ENCODE peak calls at places on chromosome 7, in nine cellular contexts. Y, T, Z, O, L, N, X, S and G are unnamed samples.

GRCh38 chr7:28847176-28847575 is 111.0 kb downstream of the TRIL start:
- DNase-seq in O (no peak), S (peak; percentile 22), N (no peak), Z (no peak), T (no peak), X (no peak), L (no peak), Y (no peak), G (no peak)

GRCh38 chr7:131829911-131830310 is 273.5 kb upstream of the PODXL start:
- DNase-seq in S (peak; percentile 4), Y (no peak), N (no peak), Z (no peak), O (no peak), X (no peak), L (no peak), T (no peak), G (no peak)

GRCh38 chr7:22666732-22667131 is 60.3 kb upstream of the IL6 start:
- DNase-seq in S (peak; percentile 78), N (no peak), O (no peak), X (no peak), L (no peak), Y (no peak), Z (peak; percentile 85), T (no peak), G (no peak)

GRCh38 chr7:79555571-79555970 is 102.1 kb upstream of the MAGI2 start:
- DNase-seq in N (no peak), O (no peak), Y (no peak), T (no peak), L (no peak), Z (no peak), X (no peak), S (no peak), G (no peak)

GRCh38 chr7:108239501-108240225 is 109.5 kb upstream of the LAMB4 start:
- DNase-seq in N (no peak), S (no peak), O (no peak), X (no peak), L (no peak), Y (no peak), Z (no peak), T (no peak), G (no peak)

GRCh38 chr7:45589915-45590678 is 15.9 kb downstream of the ADCY1 start:
- DNase-seq in Z (no peak), X (no peak), N (no peak), O (no peak), Y (no peak), T (no peak), S (no peak), L (no peak), G (no peak)

GRCh38 chr7:100400656-100401055 is 27.4 kb downstream of the PILRA start:
- DNase-seq in N (peak; percentile 70), S (peak; percentile 26), Y (no peak), L (no peak), T (no peak), O (no peak), Z (peak; percentile 13), X (peak; percentile 42), G (peak; percentile 7)

GRCh38 chr7:27875832-27876231 is 135.9 kb downstream of the TAX1BP1 start:
- DNase-seq in O (no peak), X (no peak), S (no peak), T (no peak), Z (no peak), N (no peak), Y (no peak), L (no peak), G (no peak)

GRCh38 chr7:100044719-100045118 is 4.9 kb upstream of the ZSCAN21 start:
- DNase-seq in N (no peak), Z (no peak), L (no peak), T (no peak), X (peak; percentile 42), S (no peak), Y (no peak), O (no peak), G (no peak)

GRCh38 chr7:75879771-75880184 is 944 bp downstream of the RHBDD2 start:
- DNase-seq in N (peak; percentile 55), L (no peak), T (peak; percentile 45), Z (peak; percentile 61), S (peak; percentile 71), Y (no peak), X (peak; percentile 46), O (no peak), G (peak; percentile 88)

GRCh38 chr7:83806538-83806937 is 157.6 kb upstream of the SEMA3E start:
- DNase-seq in L (no peak), N (no peak), X (no peak), O (no peak), Y (no peak), S (no peak), T (no peak), Z (no peak), G (no peak)

GRCh38 chr7:151088019-151088855 is 2.0 kb downstream of the AGAP3 start:
- DNase-seq in Y (no peak), O (no peak), Z (peak; percentile 48), X (no peak), N (no peak), T (no peak), L (no peak), S (peak; percentile 63), G (peak; percentile 40)

GRCh38 chr7:31052841-31053601 is 913 bp downstream of the ADCYAP1R1 start:
- DNase-seq in X (no peak), S (no peak), Z (no peak), Y (no peak), T (no peak), L (no peak), N (no peak), O (no peak), G (no peak)

GRCh38 chr7:5773661-5774086 is 7.8 kb downstream of the RNF216 start:
- DNase-seq in O (peak; percentile 55), X (peak; percentile 79), Z (peak; percentile 97), Y (peak; percentile 52), T (no peak), S (peak; percentile 96), L (no peak), N (peak; percentile 71), G (peak; percentile 94)

GRCh38 chr7:114026486-114027089 is 107.8 kb upstream of the PPP1R3A start:
- DNase-seq in O (no peak), X (no peak), N (peak; percentile 71), L (no peak), Z (peak; percentile 45), Y (peak; percentile 27), S (peak; percentile 56), T (no peak), G (peak; percentile 62)

GRCh38 chr7:39536926-39537325 is 29.3 kb upstream of the YAE1 start:
- DNase-seq in L (no peak), S (no peak), Y (no peak), N (peak; percentile 22), X (no peak), Z (no peak), O (no peak), T (no peak), G (no peak)

GRCh38 chr7:142024547-142024946 is 28.9 kb downstream of the MGAM start:
- DNase-seq in T (no peak), Y (no peak), S (no peak), Z (peak; percentile 68), N (no peak), X (no peak), L (no peak), O (no peak), G (no peak)

GRCh38 chr7:108347616-108348015 is 108.6 kb downstream of the NRCAM start:
- DNase-seq in Z (peak; percentile 51), X (peak; percentile 9), T (no peak), O (no peak), L (no peak), Y (peak; percentile 67), S (peak; percentile 61), N (peak; percentile 27), G (peak; percentile 34)

GRCh38 chr7:95476904-95477594 is 8.7 kb upstream of the ASB4 start:
- DNase-seq in T (peak; percentile 8), O (peak; percentile 48), Z (peak; percentile 67), S (peak; percentile 68), N (peak; percentile 76), L (no peak), X (peak; percentile 73), Y (peak; percentile 60), G (peak; percentile 73)

GRCh38 chr7:112160130-112160770 is 45.9 kb downstream of the DOCK4 start:
- DNase-seq in Y (no peak), N (no peak), Z (no peak), T (no peak), X (no peak), O (no peak), L (no peak), S (no peak), G (peak; percentile 41)

GRCh38 chr7:102268635-102269034 is 18.0 kb upstream of the SH2B2 start:
- DNase-seq in N (no peak), S (no peak), X (no peak), T (no peak), Y (no peak), Z (no peak), L (no peak), O (no peak), G (no peak)

GRCh38 chr7:36039671-36040070 is 113.4 kb upstream of the EEPD1 start:
- DNase-seq in O (no peak), Z (no peak), T (no peak), Y (no peak), S (no peak), X (no peak), L (no peak), N (no peak), G (no peak)

GRCh38 chr7:108055541-108056135 is 52.7 kb upstream of the LAMB1 start:
- DNase-seq in S (no peak), T (no peak), L (no peak), Y (no peak), O (no peak), X (no peak), N (no peak), Z (no peak), G (no peak)

GRCh38 chr7:43618073-43618472 is 35.2 kb downstream of the STK17A start:
- DNase-seq in X (no peak), Y (no peak), O (no peak), N (no peak), T (no peak), L (no peak), S (no peak), Z (no peak), G (no peak)

GRCh38 chr7:108454674-108455523 is 1.3 kb downstream of the NRCAM start:
- DNase-seq in Z (peak; percentile 34), Y (peak; percentile 41), O (peak; percentile 23), L (peak; percentile 29), T (no peak), X (peak; percentile 37), N (peak; percentile 44), S (peak; percentile 27), G (no peak)

GRCh38 chr7:48416327-48416908 is 245.2 kb downstream of the ABCA13 start:
- DNase-seq in X (no peak), Y (no peak), N (no peak), O (no peak), T (no peak), S (no peak), L (no peak), Z (no peak), G (no peak)

GRCh38 chr7:24756545-24756988 is 697 bp downstream of the GSDME start:
- DNase-seq in Y (no peak), S (no peak), T (no peak), Z (no peak), X (peak; percentile 39), N (no peak), L (no peak), O (peak; percentile 18), G (no peak)

GRCh38 chr7:30469303-30469702 is 9.3 kb downstream of the NOD1 start:
- DNase-seq in Y (peak; percentile 83), S (peak; percentile 99), X (no peak), N (no peak), Z (peak; percentile 99), L (no peak), T (no peak), O (no peak), G (peak; percentile 99)

GRCh38 chr7:47811632-47812380 is 136.5 kb downstream of the PKD1L1 start:
- DNase-seq in Z (no peak), Y (no peak), S (no peak), L (no peak), N (no peak), X (no peak), T (no peak), O (no peak), G (no peak)

GRCh38 chr7:154997840-154998370 is 5.0 kb downstream of the PAXIP1 start:
- DNase-seq in L (no peak), Y (no peak), Z (no peak), N (no peak), T (no peak), O (no peak), S (no peak), X (no peak), G (no peak)

GRCh38 chr7:102439963-102440795 is 6.8 kb downstream of the ORAI2 start:
- DNase-seq in X (no peak), O (no peak), S (peak; percentile 91), Y (peak; percentile 84), Z (peak; percentile 89), T (no peak), L (no peak), N (no peak), G (peak; percentile 76)